ENCODE peak calls at places on chromosome 13, in nine cellular contexts. U, P, X, B, Q, N, M, S and A are unnamed samples.

GRCh38 chr13:106163426-106163825 is 372.0 kb downstream of the EFNB2 start:
- DNase-seq in U (no peak), P (no peak), X (no peak), B (no peak), Q (no peak), N (no peak), M (no peak), S (no peak), A (no peak)

GRCh38 chr13:19864018-19864338 is 529 bp upstream of the ZMYM5 start:
- DNase-seq in U (no peak), P (peak), X (peak), B (peak), Q (peak), N (peak), M (peak), S (no peak), A (no peak)

GRCh38 chr13:25118371-25118770 is 22.4 kb downstream of the PABPC3 start:
- DNase-seq in U (no peak), P (no peak), X (no peak), B (no peak), Q (no peak), N (no peak), M (no peak), S (no peak), A (no peak)

GRCh38 chr13:98201178-98201577 is 24.1 kb upstream of the RNF113B start:
- DNase-seq in U (no peak), P (no peak), X (no peak), B (no peak), Q (no peak), N (no peak), M (no peak), S (no peak), A (no peak)

GRCh38 chr13:106440846-106441245 is 94.6 kb downstream of the EFNB2 start:
- DNase-seq in U (no peak), P (no peak), X (no peak), B (no peak), Q (no peak), N (no peak), M (no peak), S (no peak), A (no peak)

GRCh38 chr13:73702419-73703071 is 431.7 kb downstream of the KLF12 start:
- DNase-seq in U (no peak), P (no peak), X (no peak), B (no peak), Q (no peak), N (peak), M (peak), S (peak), A (peak)

GRCh38 chr13:71149498-71150363 is 717.3 kb downstream of the DACH1 start:
- DNase-seq in U (no peak), P (no peak), X (no peak), B (peak), Q (no peak), N (no peak), M (no peak), S (no peak), A (no peak)

GRCh38 chr13:110984392-110984791 is 69.5 kb upstream of the ANKRD10 start:
- DNase-seq in U (no peak), P (no peak), X (no peak), B (no peak), Q (no peak), N (no peak), M (no peak), S (no peak), A (no peak)

GRCh38 chr13:25489238-25489637 is 117.5 kb downstream of the ATP8A2 start:
- DNase-seq in U (no peak), P (no peak), X (peak), B (no peak), Q (no peak), N (no peak), M (no peak), S (no peak), A (no peak)

GRCh38 chr13:54676526-54677113 is 1648.0 kb downstream of the OLFM4 start:
- DNase-seq in U (no peak), P (no peak), X (no peak), B (no peak), Q (no peak), N (no peak), M (no peak), S (no peak), A (no peak)

GRCh38 chr13:52644108-52644507 is 1.9 kb downstream of the HNRNPA1L2 start:
- DNase-seq in U (no peak), P (no peak), X (no peak), B (no peak), Q (no peak), N (no peak), M (no peak), S (no peak), A (no peak)

GRCh38 chr13:110757296-110757695 is 43.8 kb downstream of the ING1 start:
- DNase-seq in U (no peak), P (no peak), X (no peak), B (no peak), Q (no peak), N (no peak), M (no peak), S (no peak), A (no peak)

GRCh38 chr13:101144808-101145419 is 271.4 kb downstream of the NALCN start:
- DNase-seq in U (no peak), P (peak), X (peak), B (no peak), Q (peak), N (no peak), M (no peak), S (peak), A (peak)

GRCh38 chr13:42055500-42056085 is 7.1 kb downstream of the DGKH start:
- DNase-seq in U (no peak), P (no peak), X (no peak), B (no peak), Q (no peak), N (no peak), M (no peak), S (no peak), A (no peak)

GRCh38 chr13:108082481-108082880 is 132.9 kb downstream of the LIG4 start:
- DNase-seq in U (no peak), P (no peak), X (no peak), B (no peak), Q (no peak), N (no peak), M (no peak), S (no peak), A (no peak)

GRCh38 chr13:75639426-75639825 is 3.3 kb downstream of the LMO7 start:
- DNase-seq in U (no peak), P (no peak), X (no peak), B (no peak), Q (no peak), N (no peak), M (no peak), S (no peak), A (no peak)

GRCh38 chr13:66128201-66128600 is 1101.9 kb downstream of the PCDH9 start:
- DNase-seq in U (no peak), P (no peak), X (no peak), B (no peak), Q (no peak), N (peak), M (no peak), S (no peak), A (no peak)

GRCh38 chr13:50587122-50587521 is 256.4 kb downstream of the DLEU7 start:
- DNase-seq in U (no peak), P (no peak), X (peak), B (no peak), Q (no peak), N (no peak), M (no peak), S (no peak), A (no peak)

GRCh38 chr13:52842440-52842839 is 6.0 kb downstream of the PCDH8 start:
- DNase-seq in U (no peak), P (no peak), X (no peak), B (no peak), Q (no peak), N (no peak), M (no peak), S (no peak), A (no peak)

GRCh38 chr13:73090116-73090811 is 31.5 kb downstream of the KLF5 start:
- DNase-seq in U (peak), P (peak), X (no peak), B (peak), Q (peak), N (peak), M (no peak), S (no peak), A (no peak)

GRCh38 chr13:30872685-30873443 is 33.2 kb upstream of the MEDAG start:
- DNase-seq in U (peak), P (peak), X (peak), B (no peak), Q (no peak), N (no peak), M (no peak), S (no peak), A (no peak)

GRCh38 chr13:59641758-59642157 is 522.0 kb downstream of the DIAPH3 start:
- DNase-seq in U (peak), P (no peak), X (no peak), B (no peak), Q (no peak), N (no peak), M (no peak), S (no peak), A (no peak)

GRCh38 chr13:91369432-91369831 is 21.9 kb downstream of the MIR17HG start:
- DNase-seq in U (peak), P (peak), X (no peak), B (no peak), Q (no peak), N (peak), M (no peak), S (no peak), A (no peak)

GRCh38 chr13:83546476-83546875 is 335.8 kb downstream of the SLITRK1 start:
- DNase-seq in U (no peak), P (no peak), X (no peak), B (no peak), Q (no peak), N (no peak), M (no peak), S (no peak), A (no peak)

GRCh38 chr13:76884167-76884566 is 2.0 kb downstream of the KCTD12 start:
- DNase-seq in U (no peak), P (peak), X (no peak), B (peak), Q (peak), N (peak), M (no peak), S (no peak), A (no peak)

GRCh38 chr13:104014803-104015645 is 948.8 kb upstream of the SLC10A2 start:
- DNase-seq in U (no peak), P (peak), X (no peak), B (no peak), Q (peak), N (no peak), M (no peak), S (no peak), A (no peak)

GRCh38 chr13:30569901-30570576 is 47.7 kb upstream of the USPL1 start:
- DNase-seq in U (peak), P (peak), X (peak), B (no peak), Q (peak), N (no peak), M (no peak), S (no peak), A (no peak)

GRCh38 chr13:29418026-29418425 is 177.5 kb downstream of the SLC7A1 start:
- DNase-seq in U (no peak), P (no peak), X (no peak), B (no peak), Q (peak), N (no peak), M (no peak), S (no peak), A (no peak)

GRCh38 chr13:95880346-95880745 is 172.9 kb downstream of the UGGT2 start:
- DNase-seq in U (no peak), P (peak), X (no peak), B (no peak), Q (no peak), N (no peak), M (no peak), S (no peak), A (no peak)

GRCh38 chr13:69468624-69469023 is 639.0 kb upstream of the ATXN8OS start:
- DNase-seq in U (no peak), P (no peak), X (no peak), B (no peak), Q (no peak), N (no peak), M (no peak), S (no peak), A (no peak)

GRCh38 chr13:77565635-77566034 is 30.1 kb downstream of the SCEL start:
- DNase-seq in U (peak), P (peak), X (peak), B (no peak), Q (peak), N (no peak), M (no peak), S (no peak), A (no peak)

GRCh38 chr13:91058066-91058465 is 289.4 kb upstream of the MIR17HG start:
- DNase-seq in U (no peak), P (peak), X (no peak), B (no peak), Q (no peak), N (no peak), M (no peak), S (no peak), A (no peak)

GRCh38 chr13:61144834-61145593 is 270.6 kb downstream of the PCDH20 start:
- DNase-seq in U (no peak), P (no peak), X (no peak), B (no peak), Q (no peak), N (no peak), M (no peak), S (no peak), A (no peak)

GRCh38 chr13:109212630-109213029 is 573.8 kb downstream of the IRS2 start:
- DNase-seq in U (no peak), P (no peak), X (no peak), B (no peak), Q (no peak), N (no peak), M (no peak), S (no peak), A (no peak)